ENCODE peak calls at places on chromosomes 5 and 9, in four cellular contexts. B is cardiac fibroblast, A is psoas muscle, W is bronchial epithelial cell. M is an unnamed sample.

GRCh38 chr5:42993516-42994284 is 46.4 kb downstream of the ANXA2R start:
- DNase-seq in B (peak), A (no peak), W (peak), M (no peak)

GRCh38 chr9:80507611-80508010 is 935.8 kb downstream of the TLE4 start:
- DNase-seq in B (no peak), A (no peak), W (no peak), M (no peak)

GRCh38 chr5:105197531-105197930 is 1634.9 kb upstream of the NUDT12 start:
- DNase-seq in A (no peak), B (no peak), W (no peak), M (no peak)

GRCh38 chr9:92245005-92245797 is 48.3 kb downstream of the IARS1 start:
- DNase-seq in A (no peak), B (peak), W (peak), M (no peak)

GRCh38 chr5:56264417-56265025 is 31.4 kb upstream of the ANKRD55 start:
- DNase-seq in A (no peak), B (peak), W (peak), M (peak)

GRCh38 chr5:16057277-16057676 is 122.3 kb downstream of the MARCHF11 start:
- DNase-seq in B (peak), A (no peak), W (peak), M (no peak)

GRCh38 chr9:31470051-31470450 is 914.4 kb upstream of the ACO1 start:
- DNase-seq in A (no peak), B (no peak), W (no peak), M (no peak)

GRCh38 chr5:178625679-178626483 is 969 bp downstream of the CLK4 start:
- DNase-seq in B (peak), A (no peak), W (peak), M (peak)

GRCh38 chr5:147855774-147856069 is 22.8 kb upstream of the SCGB3A2 start:
- DNase-seq in W (peak), B (peak), A (no peak), M (no peak)

GRCh38 chr5:85484982-85485574 is 1100.4 kb upstream of the EDIL3 start:
- DNase-seq in W (no peak), B (no peak), A (no peak), M (no peak)

GRCh38 chr9:21679432-21679831 is 123.0 kb upstream of the MTAP start:
- DNase-seq in A (no peak), B (peak), W (no peak), M (no peak)

GRCh38 chr9:124079176-124079925 is 67.8 kb downstream of the LHX2 start:
- DNase-seq in A (peak), B (peak), W (no peak), M (peak)

GRCh38 chr9:114449236-114449635 is 56.0 kb downstream of the WHRN start:
- DNase-seq in B (no peak), W (no peak), A (no peak), M (no peak)

GRCh38 chr5:120841830-120842229 is 377.7 kb downstream of the PRR16 start:
- DNase-seq in W (no peak), B (no peak), A (no peak), M (no peak)

GRCh38 chr5:153619706-153620105 is 129.2 kb downstream of the GRIA1 start:
- DNase-seq in A (no peak), W (peak), B (peak), M (no peak)

GRCh38 chr9:79611091-79611614 is 39.4 kb downstream of the TLE4 start:
- DNase-seq in B (peak), A (no peak), W (no peak), M (no peak)

GRCh38 chr9:107480386-107480789 is 9.2 kb downstream of the KLF4 start:
- DNase-seq in B (peak), A (peak), W (peak), M (no peak)

GRCh38 chr5:127700237-127700766 is 2.9 kb upstream of the CCDC192 start:
- DNase-seq in A (no peak), B (no peak), W (no peak), M (no peak)

GRCh38 chr5:16568875-16569580 is 47.8 kb downstream of the RETREG1 start:
- DNase-seq in B (peak), A (no peak), W (no peak), M (no peak)

GRCh38 chr5:1523793-1524480 is at the start of gene LPCAT1:
- DNase-seq in A (peak), B (peak), W (no peak), M (peak)

GRCh38 chr9:104091708-104092107 is 2.4 kb upstream of the SMC2 start:
- DNase-seq in A (no peak), W (no peak), B (peak), M (no peak)

GRCh38 chr9:114718801-114719221 is 36.8 kb upstream of the TEX48 start:
- DNase-seq in W (peak), A (no peak), B (no peak), M (no peak)

GRCh38 chr9:112377087-112377486 is 2.8 kb upstream of the HSDL2 start:
- DNase-seq in W (no peak), B (no peak), A (no peak), M (no peak)

GRCh38 chr5:435961-436640 is 6.9 kb upstream of the EXOC3 start:
- DNase-seq in W (peak), B (peak), A (no peak), M (peak)

GRCh38 chr9:127822108-127822507 is 19.4 kb downstream of the FPGS start:
- DNase-seq in W (no peak), A (no peak), B (no peak), M (no peak)

GRCh38 chr5:7869474-7870136 is 657 bp downstream of the MTRR start:
- DNase-seq in B (peak), A (no peak), W (no peak), M (no peak)

GRCh38 chr5:150780180-150780692 is 1.7 kb downstream of the SMIM3 start:
- DNase-seq in B (peak), A (peak), W (no peak), M (no peak)

GRCh38 chr5:150777685-150778084 is 872 bp upstream of the SMIM3 start:
- DNase-seq in W (no peak), B (peak), A (no peak), M (no peak)

GRCh38 chr5:150778103-150778516 is 447 bp upstream of the SMIM3 start:
- DNase-seq in B (peak), A (no peak), W (no peak), M (no peak)

GRCh38 chr5:150779397-150780179 is 1.0 kb downstream of the SMIM3 start:
- DNase-seq in A (no peak), W (no peak), B (peak), M (no peak)

DNA sequence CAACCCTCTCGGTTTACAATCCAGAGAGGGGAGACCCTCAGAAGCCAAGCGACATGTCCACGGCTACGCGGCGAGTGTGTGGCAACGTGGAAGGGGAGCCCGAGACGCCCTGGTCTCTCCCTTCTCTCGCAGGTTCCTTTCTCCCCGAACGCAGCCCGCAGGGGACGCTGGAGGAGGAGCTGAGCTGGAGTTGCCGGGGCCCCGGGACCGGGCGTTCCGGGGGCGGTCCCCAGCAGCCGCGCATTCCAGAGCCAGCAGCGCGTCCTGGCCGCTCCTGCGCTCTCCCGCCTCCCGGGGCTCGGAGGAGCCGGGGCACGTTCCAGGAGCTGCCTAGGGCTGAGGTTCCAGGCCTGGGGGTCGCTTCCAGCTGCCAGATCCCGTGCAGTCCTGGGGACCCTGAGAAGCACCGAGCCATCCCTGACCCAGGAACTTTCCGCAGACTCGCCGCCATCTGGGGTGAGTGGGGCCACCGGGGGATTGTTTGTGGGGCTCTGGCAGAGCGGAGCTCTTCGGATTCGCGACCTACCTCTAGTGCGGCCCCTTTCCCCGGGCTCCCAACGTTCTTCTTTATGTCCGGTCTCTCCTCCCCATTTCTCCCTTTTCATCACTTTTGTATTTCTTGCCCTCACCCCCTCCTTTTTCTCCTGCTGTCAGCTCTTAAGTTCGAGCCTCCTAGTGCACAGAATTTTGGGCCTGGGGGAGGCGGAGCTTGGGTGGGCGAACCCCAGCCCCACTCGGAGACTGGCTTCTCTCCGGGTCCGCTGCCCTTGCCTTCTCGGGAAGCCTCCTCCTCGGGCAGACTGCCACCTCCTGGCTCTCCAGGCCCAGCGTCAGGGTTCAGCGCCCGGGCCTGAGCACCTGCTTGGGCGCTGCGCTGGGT is at the start of gene SMIM3:
- DNase-seq in W (peak), A (peak), B (peak), M (peak)
- TF ChIP-seq CTCF in W (peak), A (peak), B (peak), M (no peak)

DNA sequence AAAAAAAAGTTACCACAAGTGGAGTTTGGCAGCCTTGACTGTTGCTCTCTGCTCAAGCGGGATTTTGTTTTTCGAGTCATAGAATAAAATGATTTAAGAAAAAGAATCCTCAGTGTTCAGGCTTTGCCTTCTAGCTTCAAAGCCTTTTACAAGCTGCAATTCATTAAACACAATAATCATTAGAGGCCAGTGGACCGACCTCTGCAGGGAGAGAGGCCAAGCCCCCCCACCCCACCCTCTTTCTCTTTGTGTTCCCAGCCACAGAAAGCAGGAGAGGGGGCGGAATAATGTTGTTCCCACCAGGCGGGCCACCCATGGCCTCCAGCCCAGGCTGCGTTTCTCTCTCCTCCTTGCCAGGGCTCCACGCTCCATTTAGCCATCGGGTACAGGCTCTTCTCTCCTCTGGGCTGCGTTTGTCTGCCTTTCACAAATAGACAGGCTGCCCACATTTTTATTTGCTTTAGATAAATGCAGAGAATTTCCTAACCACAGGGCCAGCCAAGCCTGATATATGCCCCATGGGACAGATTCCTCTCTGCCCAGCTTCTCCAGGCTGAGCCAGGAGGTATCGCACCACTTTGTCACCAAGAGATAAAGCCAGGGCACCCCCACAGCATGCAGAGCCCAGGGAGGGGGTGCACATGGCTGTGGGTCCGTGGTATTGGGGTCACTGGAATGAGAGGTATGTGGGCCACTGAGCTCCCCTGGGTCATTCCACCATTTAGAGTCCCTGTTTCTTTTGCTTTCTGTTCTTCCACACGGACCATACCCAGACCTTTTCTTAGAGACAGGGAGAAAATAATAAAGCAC is 318.8 kb downstream of the PIK3R1 start:
- DNase-seq in W (no peak), A (no peak), B (peak), M (no peak)
- TF ChIP-seq CTCF in W (no peak), A (no peak), B (no peak), M (no peak)

DNA sequence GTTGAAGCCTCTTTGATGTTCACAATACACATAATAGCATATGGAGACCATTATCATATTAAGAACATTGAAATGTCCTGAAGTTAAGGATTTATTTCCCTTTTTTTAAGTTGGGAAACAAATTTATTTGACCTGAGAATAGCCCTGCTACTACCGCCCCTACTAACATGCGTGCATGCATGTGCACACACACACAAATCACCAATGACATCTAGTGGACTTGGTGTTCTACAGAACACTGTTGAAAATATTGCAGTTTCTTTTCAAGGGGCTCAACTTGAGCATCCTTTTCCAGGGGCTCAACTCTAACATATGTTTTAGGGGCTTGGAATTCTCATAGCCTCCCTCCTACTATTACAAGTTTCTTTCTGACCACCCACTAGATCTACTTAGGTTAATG is 124.9 kb upstream of the C6 start:
- DNase-seq in A (no peak), W (no peak), B (peak), M (no peak)
- TF ChIP-seq CTCF in A (no peak), W (no peak), B (peak), M (no peak)

GRCh38 chr5:75091597-75091996 is 39.2 kb upstream of the GCNT4 start:
- DNase-seq in B (peak), A (no peak), W (peak), M (no peak)

GRCh38 chr5:75089662-75090061 is 37.3 kb upstream of the GCNT4 start:
- DNase-seq in A (no peak), W (no peak), B (no peak), M (no peak)

GRCh38 chr5:75089137-75089536 is 36.8 kb upstream of the GCNT4 start:
- DNase-seq in B (no peak), W (peak), A (no peak), M (no peak)
- TF ChIP-seq CTCF in B (no peak), W (no peak), A (no peak), M (no peak)

GRCh38 chr5:157303667-157304327 is 37.9 kb downstream of the CYFIP2 start:
- DNase-seq in A (no peak), B (no peak), W (no peak), M (peak)
- TF ChIP-seq CTCF in A (no peak), B (peak), W (no peak), M (peak)

DNA sequence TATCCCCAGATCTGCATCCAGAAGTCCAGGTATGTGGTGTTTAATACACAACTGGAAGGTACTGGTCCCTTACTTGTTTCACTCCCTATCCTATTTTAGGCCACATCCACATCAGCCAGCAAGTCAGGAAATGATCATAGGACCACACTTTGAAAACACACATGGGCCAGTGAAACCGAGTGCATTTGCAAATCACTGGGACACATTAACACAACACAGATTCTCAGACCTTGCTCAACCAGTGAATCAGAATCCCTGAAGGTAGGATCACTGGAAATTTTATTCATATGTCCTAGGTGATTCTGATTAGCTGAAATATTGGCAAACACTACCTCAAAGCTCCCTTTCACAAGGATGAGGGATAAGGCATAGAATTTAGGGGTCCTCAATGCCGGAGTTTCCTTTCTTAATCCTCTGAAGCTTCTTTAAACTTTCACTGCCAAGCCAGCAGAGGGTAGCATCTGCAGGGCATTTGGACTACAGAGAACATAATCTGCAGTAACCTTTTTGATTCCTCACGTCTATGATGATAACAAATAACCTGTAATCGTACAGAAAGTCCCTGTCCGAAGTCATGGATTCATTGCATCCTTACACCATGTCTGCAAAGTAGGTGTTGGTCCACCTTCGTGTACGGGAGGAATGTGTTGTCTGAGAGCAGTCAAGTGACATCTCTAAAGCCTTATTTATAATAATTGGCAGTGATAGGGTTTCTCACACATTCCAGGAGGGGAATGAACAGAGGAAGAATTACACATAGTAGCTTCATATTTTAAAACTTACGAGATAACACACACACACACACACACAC is 11.0 kb upstream of the ABLIM3 start:
- DNase-seq in B (no peak), W (peak), A (no peak), M (no peak)
- TF ChIP-seq CTCF in B (peak), W (peak), A (peak), M (no peak)

GRCh38 chr5:180866296-180866695 is 5.2 kb upstream of the ZFP62 start:
- DNase-seq in B (no peak), A (no peak), W (no peak), M (no peak)

GRCh38 chr5:180860887-180861822 is at the start of gene ZFP62:
- DNase-seq in W (peak), A (peak), B (peak), M (peak)

GRCh38 chr5:180862645-180863044 is 1.6 kb upstream of the ZFP62 start:
- DNase-seq in A (no peak), W (no peak), B (no peak), M (no peak)

GRCh38 chr5:180860273-180860886 is 696 bp downstream of the ZFP62 start:
- DNase-seq in A (no peak), W (peak), B (peak), M (no peak)
- TF ChIP-seq CTCF in A (peak), W (peak), B (no peak), M (peak)

DNA sequence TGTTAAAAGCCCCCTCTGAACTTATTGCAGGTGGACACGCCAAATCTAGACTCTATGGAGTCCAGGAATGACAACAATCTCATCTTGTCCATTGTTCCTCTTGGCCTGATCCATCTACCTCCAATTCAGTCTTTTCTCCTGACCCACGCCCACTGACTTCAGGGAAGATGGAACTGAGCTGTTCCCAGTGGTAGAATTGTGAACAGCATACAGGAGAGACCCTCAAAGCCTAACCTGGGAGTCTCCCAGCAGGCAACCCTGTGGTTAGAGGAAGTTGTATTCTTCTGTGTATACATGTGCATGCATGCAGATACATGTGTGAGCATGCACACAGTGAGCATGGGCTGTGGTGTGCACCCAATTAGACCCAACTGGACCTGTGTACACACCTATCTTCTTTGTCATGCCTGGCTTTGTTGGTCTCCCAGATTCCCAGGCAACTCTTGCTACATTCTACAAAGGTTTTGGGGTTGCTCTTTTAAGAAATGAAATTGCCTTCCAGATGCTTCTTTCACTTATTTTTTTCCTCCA is 286.0 kb downstream of the ZSWIM6 start:
- DNase-seq in B (no peak), A (no peak), W (peak), M (no peak)
- TF ChIP-seq CTCF in B (no peak), A (no peak), W (no peak), M (no peak)

GRCh38 chr9:83956288-83957028 is 23.6 kb downstream of the HNRNPK start:
- DNase-seq in W (no peak), A (peak), B (peak), M (peak)
- TF ChIP-seq CTCF in W (no peak), A (no peak), B (no peak), M (no peak)